ENCODE peak calls at places on chromosomes 7 and 10, in five cellular contexts. A is testis, P is astrocyte of the cerebellum, R is endothelial cell of umbilical vein, O is sigmoid colon. K is an unnamed sample.
A peak's percentile ranks its signal among the peaks of the same experiment; 100 is the strongest.

GRCh38 chr10:61781969-61782403 is 119.3 kb downstream of the CABCOCO1 start:
- DNase-seq in A (no peak), P (no peak), R (no peak), O (no peak), K (peak; percentile 34)

GRCh38 chr7:20307119-20307518 is 23.6 kb upstream of the ITGB8 start:
- DNase-seq in A (no peak), P (peak; percentile 74), R (peak; percentile 84), O (no peak), K (no peak)

GRCh38 chr7:7399707-7400106 is 136.0 kb downstream of the COL28A1 start:
- DNase-seq in A (no peak), P (no peak), R (no peak), O (no peak), K (no peak)

GRCh38 chr7:139936760-139937310 is 107.8 kb downstream of the TBXAS1 start:
- DNase-seq in A (no peak), P (peak; percentile 49), R (peak; percentile 74), O (no peak), K (peak; percentile 58)

GRCh38 chr10:69958232-69958902 is 94.3 kb upstream of the MACROH2A2 start:
- DNase-seq in A (peak; percentile 25), P (peak; percentile 26), R (peak; percentile 43), O (no peak), K (peak; percentile 71)

GRCh38 chr7:259751-260405 is 30.1 kb upstream of the FOXL3 start:
- DNase-seq in A (no peak), P (no peak), R (no peak), O (no peak), K (no peak)

GRCh38 chr10:79098596-79099015 is 29.8 kb downstream of the ZMIZ1 start:
- DNase-seq in A (no peak), P (no peak), R (no peak), O (no peak), K (no peak)

GRCh38 chr7:76108540-76109233 is 60.8 kb downstream of the MDH2 start:
- DNase-seq in A (peak; percentile 69), P (no peak), R (no peak), O (peak; percentile 70), K (no peak)

GRCh38 chr10:129901389-129902045 is 62.6 kb downstream of the EBF3 start:
- DNase-seq in A (no peak), P (no peak), R (no peak), O (no peak), K (no peak)

GRCh38 chr7:23604296-23604640 is 7.1 kb downstream of the CCDC126 start:
- DNase-seq in A (no peak), P (no peak), R (no peak), O (no peak), K (no peak)

GRCh38 chr7:55567495-55568070 is 4.7 kb downstream of the VOPP1 start:
- DNase-seq in A (no peak), P (no peak), R (no peak), O (no peak), K (no peak)

GRCh38 chr10:822197-822596 is 109.3 kb downstream of the LARP4B start:
- DNase-seq in A (no peak), P (no peak), R (no peak), O (no peak), K (no peak)

GRCh38 chr10:115856580-115856979 is 416.4 kb downstream of the GFRA1 start:
- DNase-seq in A (no peak), P (no peak), R (no peak), O (no peak), K (peak; percentile 74)

GRCh38 chr7:123748171-123748733 is 551 bp downstream of the WASL start:
- DNase-seq in A (no peak), P (no peak), R (peak; percentile 56), O (peak; percentile 76), K (peak; percentile 46)

GRCh38 chr7:106128846-106129245 is 16.7 kb upstream of the SYPL1 start:
- DNase-seq in A (no peak), P (no peak), R (no peak), O (no peak), K (no peak)

GRCh38 chr10:117662790-117663540 is 120.4 kb downstream of the EMX2 start:
- DNase-seq in A (no peak), P (no peak), R (no peak), O (no peak), K (no peak)

GRCh38 chr10:75507469-75507868 is 76.0 kb downstream of the LRMDA start:
- DNase-seq in A (no peak), P (no peak), R (no peak), O (no peak), K (no peak)

GRCh38 chr7:85000973-85001372 is 185.9 kb downstream of the SEMA3D start:
- DNase-seq in A (no peak), P (peak; percentile 40), R (no peak), O (no peak), K (no peak)

GRCh38 chr7:55441668-55442305 is 76.7 kb downstream of the LANCL2 start:
- DNase-seq in A (no peak), P (peak; percentile 29), R (no peak), O (no peak), K (peak; percentile 25)

GRCh38 chr7:99209781-99210180 is 1.9 kb upstream of the KPNA7 start:
- DNase-seq in A (no peak), P (no peak), R (no peak), O (peak; percentile 19), K (no peak)

GRCh38 chr10:49362596-49363260 is 33.2 kb downstream of the DRGX start:
- DNase-seq in A (no peak), P (no peak), R (no peak), O (peak; percentile 42), K (peak; percentile 26)

GRCh38 chr7:29408841-29409243 is 154.8 kb upstream of the PRR15 start:
- DNase-seq in A (peak; percentile 82), P (peak; percentile 53), R (peak; percentile 73), O (no peak), K (peak; percentile 83)

GRCh38 chr10:77970869-77971803 is 44.6 kb upstream of the DLG5 start:
- DNase-seq in A (peak; percentile 87), P (peak; percentile 87), R (peak; percentile 66), O (peak; percentile 97), K (peak; percentile 89)

GRCh38 chr7:36154255-36155212 is 1.5 kb downstream of the EEPD1 start:
- DNase-seq in A (no peak), P (no peak), R (no peak), O (peak; percentile 75), K (no peak)

GRCh38 chr10:89327803-89328441 is at the start of gene IFIT3:
- DNase-seq in A (peak; percentile 73), P (peak; percentile 94), R (peak; percentile 95), O (peak; percentile 85), K (peak; percentile 87)

GRCh38 chr10:101693701-101694055 is 1.3 kb downstream of the FBXW4 start:
- DNase-seq in A (peak; percentile 48), P (peak; percentile 18), R (no peak), O (no peak), K (no peak)

GRCh38 chr7:102306916-102307677 is 20.4 kb downstream of the SH2B2 start:
- DNase-seq in A (no peak), P (no peak), R (no peak), O (no peak), K (peak; percentile 46)

GRCh38 chr10:121404611-121405010 is 193.6 kb downstream of the FGFR2 start:
- DNase-seq in A (no peak), P (no peak), R (no peak), O (no peak), K (no peak)

GRCh38 chr10:132523561-132524442 is 13.8 kb upstream of the INPP5A start:
- DNase-seq in A (no peak), P (no peak), R (no peak), O (peak; percentile 61), K (no peak)

GRCh38 chr7:68715907-68716306 is 882.4 kb upstream of the AUTS2 start:
- DNase-seq in A (no peak), P (no peak), R (no peak), O (no peak), K (no peak)

GRCh38 chr7:127768241-127768640 is 116.2 kb downstream of the SND1 start:
- DNase-seq in A (no peak), P (no peak), R (no peak), O (no peak), K (no peak)

GRCh38 chr7:471191-471865 is 48.3 kb downstream of the PDGFA start:
- DNase-seq in A (no peak), P (no peak), R (no peak), O (no peak), K (no peak)

GRCh38 chr7:6346581-6346980 is 74.2 kb upstream of the CYTH3 start:
- DNase-seq in A (no peak), P (no peak), R (no peak), O (no peak), K (no peak)

GRCh38 chr7:92629779-92630178 is 39.6 kb upstream of the FAM133B start:
- DNase-seq in A (no peak), P (no peak), R (no peak), O (no peak), K (no peak)

GRCh38 chr7:92625617-92626016 is 35.4 kb upstream of the FAM133B start:
- DNase-seq in A (no peak), P (no peak), R (peak; percentile 81), O (no peak), K (no peak)

GRCh38 chr7:92631067-92631829 is 41.1 kb upstream of the FAM133B start:
- DNase-seq in A (no peak), P (no peak), R (no peak), O (no peak), K (no peak)

GRCh38 chr7:92626281-92626846 is 36.2 kb upstream of the FAM133B start:
- DNase-seq in A (no peak), P (no peak), R (peak; percentile 11), O (no peak), K (no peak)

GRCh38 chr7:92627956-92628355 is 37.8 kb upstream of the FAM133B start:
- DNase-seq in A (no peak), P (no peak), R (no peak), O (no peak), K (no peak)
- TF ChIP-seq CTCF in A (no peak), P (no peak), R (no peak), O (no peak), K (no peak)

GRCh38 chr7:155405399-155406318 is 52.3 kb upstream of the EN2 start:
- DNase-seq in A (no peak), P (no peak), R (no peak), O (no peak), K (peak; percentile 18)
- TF ChIP-seq CTCF in A (no peak), P (no peak), R (no peak), O (no peak), K (no peak)

DNA sequence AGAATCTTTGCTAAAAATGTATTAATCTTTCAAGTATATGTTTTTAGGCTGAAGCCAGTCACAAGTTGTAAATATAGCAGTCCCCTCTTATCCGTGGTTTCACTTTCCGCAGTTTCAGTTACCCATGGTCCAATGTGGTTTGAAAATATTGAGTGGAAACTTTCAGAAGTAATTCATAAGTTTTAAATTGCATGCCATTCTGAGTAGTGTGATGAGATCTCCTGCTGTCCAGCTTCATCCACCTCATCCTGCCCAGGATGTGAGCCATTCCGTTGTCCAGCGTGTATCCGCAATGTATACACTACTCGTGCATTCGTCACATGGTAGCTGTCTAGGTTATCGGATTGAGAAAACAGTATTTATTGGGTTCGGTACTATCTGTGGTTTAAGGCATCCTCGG is 12.2 kb downstream of the PDCD4 start:
- DNase-seq in A (no peak), P (no peak), R (no peak), O (no peak), K (no peak)
- TF ChIP-seq CTCF in A (no peak), P (no peak), R (no peak), O (no peak), K (no peak)

DNA sequence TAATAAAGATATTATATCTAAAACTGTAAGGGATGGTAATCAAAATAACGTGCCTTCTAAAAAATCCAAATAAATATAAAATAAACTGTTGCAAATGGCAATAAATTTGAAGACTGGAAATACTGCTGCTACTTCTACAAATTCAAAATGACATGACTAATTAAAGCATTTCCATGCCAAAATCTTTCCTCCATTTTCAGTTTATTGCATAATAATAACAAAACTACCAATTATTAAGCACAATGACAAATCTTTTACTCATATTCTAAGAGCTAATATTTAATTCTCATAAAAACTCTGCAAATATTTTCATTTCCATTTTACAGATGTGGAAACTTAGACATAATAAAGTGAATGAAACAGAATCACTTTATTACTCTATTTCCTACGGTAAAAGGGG is 38.8 kb upstream of the NEBL start:
- DNase-seq in A (no peak), P (no peak), R (no peak), O (no peak), K (no peak)
- TF ChIP-seq CTCF in A (no peak), P (no peak), R (no peak), O (no peak), K (no peak)

K was measured in MCF 10A.